ENCODE peak calls at places on chromosomes 4 and X, in seven cellular contexts. W, T, F, J, C, E and N are unnamed samples.

GRCh38 chrX:114581528-114582263 is 2.2 kb upstream of the HTR2C start:
- DNase-seq in W (no peak), T (no peak), F (no peak), J (no peak), C (no peak), E (peak), N (no peak)

GRCh38 chrX:101682723-101683122 is 23.1 kb upstream of the ARMCX2 start:
- DNase-seq in W (peak), T (no peak), F (no peak), J (no peak), C (no peak), E (no peak), N (no peak)

GRCh38 chr4:74654230-74654681 is 140.1 kb downstream of the BTC start:
- DNase-seq in W (no peak), T (no peak), F (no peak), J (no peak), C (no peak), E (no peak), N (no peak)

GRCh38 chr4:152996101-152996500 is 60.0 kb downstream of the FHDC1 start:
- DNase-seq in W (no peak), T (no peak), F (peak), J (no peak), C (no peak), E (no peak), N (no peak)

GRCh38 chrX:86295293-86295692 is 147.0 kb downstream of the DACH2 start:
- DNase-seq in W (no peak), T (no peak), F (no peak), J (no peak), C (no peak), E (no peak), N (no peak)

GRCh38 chrX:97895751-97896150 is 1012.0 kb downstream of the RPA4 start:
- DNase-seq in W (peak), T (no peak), F (no peak), J (no peak), C (no peak), E (no peak), N (no peak)

GRCh38 chr4:138218976-138219375 is 23.2 kb downstream of the SLC7A11 start:
- DNase-seq in W (no peak), T (no peak), F (no peak), J (no peak), C (no peak), E (no peak), N (no peak)

GRCh38 chr4:132266374-132266773 is 882.7 kb upstream of the PCDH10 start:
- DNase-seq in W (no peak), T (no peak), F (no peak), J (no peak), C (no peak), E (no peak), N (no peak)

GRCh38 chrX:131063613-131064012 is 5.5 kb downstream of the ARHGAP36 start:
- DNase-seq in W (no peak), T (no peak), F (no peak), J (no peak), C (no peak), E (no peak), N (no peak)

GRCh38 chrX:109952050-109952449 is 50.9 kb upstream of the TMEM164 start:
- DNase-seq in W (no peak), T (no peak), F (no peak), J (no peak), C (no peak), E (no peak), N (no peak)

GRCh38 chr4:6322067-6322760 is 52.6 kb downstream of the WFS1 start:
- DNase-seq in W (no peak), T (no peak), F (no peak), J (no peak), C (no peak), E (no peak), N (no peak)

GRCh38 chrX:10486373-10486772 is 134.0 kb downstream of the MID1 start:
- DNase-seq in W (peak), T (no peak), F (peak), J (no peak), C (no peak), E (no peak), N (no peak)

GRCh38 chr4:39032218-39033085 is at the start of gene TMEM156:
- DNase-seq in W (peak), T (no peak), F (peak), J (no peak), C (no peak), E (no peak), N (peak)

GRCh38 chr4:65391382-65391781 is 278.9 kb downstream of the EPHA5 start:
- DNase-seq in W (no peak), T (no peak), F (no peak), J (no peak), C (no peak), E (no peak), N (no peak)

GRCh38 chrX:46662594-46662993 is 89.0 kb downstream of the CHST7 start:
- DNase-seq in W (no peak), T (no peak), F (no peak), J (no peak), C (no peak), E (no peak), N (no peak)

GRCh38 chr4:1192091-1192492 is 19.7 kb upstream of the SPON2 start:
- DNase-seq in W (peak), T (peak), F (peak), J (no peak), C (peak), E (no peak), N (no peak)

GRCh38 chrX:154019633-154020499 is at the start of gene IRAK1:
- DNase-seq in W (peak), T (peak), F (peak), J (no peak), C (peak), E (peak), N (peak)

GRCh38 chrX:146224442-146224841 is 406.8 kb downstream of the SLITRK2 start:
- DNase-seq in W (no peak), T (no peak), F (no peak), J (no peak), C (no peak), E (no peak), N (no peak)

GRCh38 chrX:349196-349595 is 30.6 kb upstream of the GTPBP6 start:
- DNase-seq in W (no peak), T (no peak), F (peak), J (no peak), C (peak), E (no peak), N (no peak)